ENCODE peak calls at places on chromosomes 12 and 14, in six cellular contexts. F is K562, U is GM12878, L is WTC11, R is HepG2, M is H1. B is an unnamed sample.

GRCh38 chr12:124403273-124403672 is 108.4 kb downstream of the RFLNA start:
- DNase-seq in F (no peak), R (no peak), L (no peak), M (no peak), U (no peak), B (no peak)

GRCh38 chr14:52067873-52068740 is 752 bp downstream of the NID2 start:
- DNase-seq in M (peak), L (peak), U (no peak), R (no peak), F (no peak), B (no peak)

GRCh38 chr12:45324391-45324790 is 108.5 kb downstream of the ANO6 start:
- DNase-seq in L (no peak), F (no peak), R (no peak), M (no peak), U (no peak), B (no peak)

GRCh38 chr14:106605548-106606448 is 1079.4 kb downstream of the TMEM121 start:
- DNase-seq in U (peak), F (peak), L (no peak), R (peak), M (no peak), B (no peak)

GRCh38 chr14:47020500-47020899 is 368.9 kb upstream of the RPL10L start:
- DNase-seq in U (no peak), L (no peak), R (no peak), M (no peak), F (no peak), B (no peak)

GRCh38 chr12:119783787-119784186 is 93.3 kb downstream of the CIT start:
- DNase-seq in U (no peak), M (no peak), L (no peak), F (no peak), R (no peak), B (no peak)

GRCh38 chr12:26251600-26251999 is 56.2 kb downstream of the SSPN start:
- DNase-seq in U (no peak), M (no peak), R (no peak), F (no peak), L (no peak), B (no peak)

GRCh38 chr12:121917950-121918678 is at the start of gene CFAP251:
- DNase-seq in M (peak), U (peak), R (no peak), L (peak), F (no peak), B (peak)

GRCh38 chr12:5944688-5945070 is 380 bp downstream of the ANO2 start:
- DNase-seq in R (no peak), F (no peak), U (no peak), M (no peak), L (no peak), B (no peak)

GRCh38 chr14:58428011-58428807 is 690 bp downstream of the KIAA0586 start:
- DNase-seq in L (no peak), R (peak), M (no peak), U (no peak), F (peak), B (peak)

GRCh38 chr14:100688598-100689499 is 37.8 kb upstream of the DLK1 start:
- DNase-seq in F (no peak), R (no peak), M (no peak), L (no peak), U (no peak), B (peak)

GRCh38 chr14:74414380-74414779 is 11.6 kb downstream of the SYNDIG1L start:
- DNase-seq in L (no peak), U (no peak), M (no peak), F (no peak), R (no peak), B (no peak)

GRCh38 chr12:87943666-87944065 is 85.5 kb downstream of the C12orf50 start:
- DNase-seq in U (no peak), R (no peak), L (no peak), M (no peak), F (no peak), B (no peak)

GRCh38 chr12:121767525-121768016 is 25.9 kb downstream of the RHOF start:
- DNase-seq in U (no peak), R (no peak), F (no peak), M (no peak), L (no peak), B (no peak)

GRCh38 chr12:3119745-3120660 is 42.8 kb downstream of the TSPAN9 start:
- DNase-seq in F (no peak), M (no peak), U (no peak), R (no peak), L (no peak), B (no peak)

GRCh38 chr12:47832263-47832933 is 12.7 kb upstream of the HDAC7 start:
- DNase-seq in F (no peak), U (no peak), M (no peak), R (no peak), L (no peak), B (no peak)

GRCh38 chr12:15600223-15600935 is 188.8 kb downstream of the EPS8 start:
- DNase-seq in F (no peak), R (no peak), L (no peak), U (no peak), M (no peak), B (no peak)

GRCh38 chr14:52873694-52874093 is 77.2 kb downstream of the FERMT2 start:
- DNase-seq in M (no peak), F (no peak), L (no peak), R (no peak), U (no peak), B (no peak)

GRCh38 chr14:104749111-104749649 is 3.8 kb upstream of the SIVA1 start:
- DNase-seq in M (no peak), L (no peak), R (peak), F (no peak), U (no peak), B (no peak)

GRCh38 chr12:47507221-47507620 is 198.6 kb downstream of the RPAP3 start:
- DNase-seq in M (no peak), U (no peak), L (no peak), R (no peak), F (no peak), B (no peak)

GRCh38 chr12:89098390-89099102 is 253.8 kb downstream of the DUSP6 start:
- DNase-seq in L (peak), F (no peak), M (peak), U (no peak), R (no peak), B (no peak)

DNA sequence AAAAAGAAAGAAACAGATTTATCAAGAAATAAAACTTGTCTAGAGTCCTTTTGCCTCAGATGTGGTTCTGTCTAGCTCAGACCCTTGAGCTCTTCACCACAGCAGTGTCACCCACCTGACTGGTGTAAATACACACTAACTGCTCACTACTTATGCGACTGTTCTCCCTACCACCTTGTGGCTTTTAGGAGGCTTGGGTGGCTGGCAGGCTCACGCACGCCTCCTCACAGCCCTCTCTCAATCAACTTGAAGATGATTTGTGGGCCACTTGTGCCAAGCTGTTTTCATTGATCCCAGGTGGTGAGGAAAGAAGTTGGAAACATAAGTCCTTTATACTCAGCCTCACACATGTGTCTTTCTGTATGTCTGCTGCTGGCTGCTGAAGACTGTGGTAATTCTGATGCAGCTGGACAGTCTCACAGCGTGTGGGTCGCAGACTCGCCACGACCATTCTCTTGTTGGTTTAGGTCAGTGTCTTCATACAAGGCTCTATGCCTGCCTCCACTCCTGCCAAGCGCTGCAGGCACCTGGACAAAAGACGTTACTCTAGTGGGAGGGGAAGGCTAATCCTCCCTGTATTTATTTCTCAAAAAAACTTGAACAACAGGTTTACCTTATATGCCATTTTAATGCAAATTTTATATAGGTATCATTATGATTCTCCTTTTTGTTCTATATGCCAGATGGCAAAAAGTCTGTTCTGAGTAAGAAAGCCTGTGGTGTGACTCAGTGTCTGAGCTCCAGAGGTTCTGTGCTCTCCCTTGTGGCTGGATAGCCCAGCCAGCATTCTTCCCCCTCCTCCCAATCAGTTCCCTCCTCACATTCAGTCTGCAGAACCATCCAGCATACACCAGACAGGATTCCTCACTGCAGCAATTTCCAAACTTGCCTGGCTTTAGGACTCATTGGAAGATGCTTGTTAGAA is 115.5 kb downstream of the DIP2B start:
- DNase-seq in M (no peak), F (no peak), U (no peak), R (no peak), L (no peak), B (no peak)
- TF ChIP-seq ATF3 in M (no peak), F (no peak), U (no peak), R (no peak), L (no peak), B (no peak)

DNA sequence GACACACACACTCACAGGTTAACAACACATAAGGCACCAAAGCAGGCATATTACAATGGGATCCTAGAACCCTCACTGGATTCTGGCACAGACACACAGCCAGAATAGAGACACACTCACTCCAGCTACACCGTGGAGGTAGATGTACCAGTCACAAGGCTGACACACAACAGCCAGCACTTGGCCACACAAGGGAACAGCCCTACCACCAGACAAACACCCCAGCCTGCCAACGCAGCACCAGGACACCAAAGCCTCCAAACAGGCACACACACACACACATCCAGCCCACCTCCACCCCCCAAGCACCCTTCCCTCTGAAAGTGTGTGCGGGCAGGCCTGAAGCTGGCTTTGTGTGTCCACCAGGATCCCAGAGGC is 10.9 kb upstream of the ITGB7 start:
- DNase-seq in R (no peak), L (no peak), F (no peak), U (no peak), M (no peak), B (no peak)
- TF ChIP-seq ATF3 in R (no peak), L (no peak), F (no peak), U (no peak), M (no peak), B (no peak)

GRCh38 chr14:55388160-55388559 is 23.5 kb downstream of the ATG14 start:
- DNase-seq in M (no peak), R (no peak), L (no peak), F (no peak), U (no peak), B (no peak)
- TF ChIP-seq ATF3 in M (no peak), R (no peak), L (no peak), F (no peak), U (no peak), B (no peak)

GRCh38 chr14:44966601-44967336 is 4.8 kb downstream of the TOGARAM1 start:
- DNase-seq in U (no peak), L (no peak), F (no peak), M (no peak), R (no peak), B (no peak)
- TF ChIP-seq ATF3 in U (no peak), L (no peak), F (no peak), M (no peak), R (no peak), B (no peak)

DNA sequence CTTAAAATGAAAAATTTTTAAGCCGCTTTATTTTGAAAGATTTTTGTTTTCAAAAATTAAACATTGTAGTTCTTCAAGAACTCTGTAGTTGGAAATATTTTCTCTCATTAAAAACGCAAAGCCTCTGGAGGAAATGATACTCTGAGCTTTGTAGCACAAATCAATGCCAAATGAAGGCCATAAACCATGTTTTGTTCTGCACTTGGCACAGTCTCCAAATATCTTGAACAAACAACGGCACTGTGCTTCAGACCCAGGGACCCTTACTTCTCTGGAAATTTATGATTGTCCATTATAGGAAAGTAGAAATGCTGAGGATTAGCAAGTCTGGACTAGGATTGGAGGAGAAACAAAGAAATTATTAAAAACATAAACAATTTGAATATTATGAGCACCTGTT is 160.8 kb upstream of the BMP4 start:
- DNase-seq in M (no peak), F (no peak), R (no peak), U (no peak), L (no peak), B (no peak)
- TF ChIP-seq ATF3 in M (no peak), F (no peak), R (no peak), U (no peak), L (no peak), B (no peak)

B was measured in HCT116.